ENCODE peak calls at places on chromosome 13, in ten cellular contexts. One of them, this sample, is unnamed.
A peak's percentile ranks its signal among the peaks of the same experiment; 100 is the strongest.

GRCh38 chr13:49374585-49375290 is 69.1 kb downstream of the CAB39L start:
- DNase-seq in breast epithelium: no peak
- DNase-seq in IMR-90: peak; percentile 87
- DNase-seq in GM06990: no peak
- DNase-seq in lower leg skin: no peak
- DNase-seq in astrocyte: peak; percentile 87
- DNase-seq in foreskin fibroblast: peak; percentile 84
- DNase-seq in foreskin keratinocyte: peak; percentile 67
- DNase-seq in fibroblast of mammary gland: peak; percentile 89
- DNase-seq in CD8-positive, alpha-beta T cell: no peak
- DNase-seq in this sample: no peak

GRCh38 chr13:110950356-110950755 is 35.5 kb upstream of the ANKRD10 start:
- DNase-seq in breast epithelium: no peak
- DNase-seq in IMR-90: no peak
- DNase-seq in GM06990: no peak
- DNase-seq in lower leg skin: no peak
- DNase-seq in astrocyte: no peak
- DNase-seq in foreskin fibroblast: no peak
- DNase-seq in foreskin keratinocyte: no peak
- DNase-seq in fibroblast of mammary gland: no peak
- DNase-seq in CD8-positive, alpha-beta T cell: no peak
- DNase-seq in this sample: no peak

GRCh38 chr13:112198611-112199010 is 131.7 kb downstream of the SOX1 start:
- DNase-seq in breast epithelium: no peak
- DNase-seq in IMR-90: no peak
- DNase-seq in GM06990: no peak
- DNase-seq in lower leg skin: peak; percentile 48
- DNase-seq in astrocyte: no peak
- DNase-seq in foreskin fibroblast: no peak
- DNase-seq in foreskin keratinocyte: no peak
- DNase-seq in fibroblast of mammary gland: no peak
- DNase-seq in CD8-positive, alpha-beta T cell: no peak
- DNase-seq in this sample: no peak

GRCh38 chr13:78382946-78383542 is 220.3 kb downstream of the POU4F1 start:
- DNase-seq in breast epithelium: no peak
- DNase-seq in IMR-90: no peak
- DNase-seq in GM06990: no peak
- DNase-seq in lower leg skin: no peak
- DNase-seq in astrocyte: no peak
- DNase-seq in foreskin fibroblast: no peak
- DNase-seq in foreskin keratinocyte: no peak
- DNase-seq in fibroblast of mammary gland: no peak
- DNase-seq in CD8-positive, alpha-beta T cell: no peak
- DNase-seq in this sample: no peak

GRCh38 chr13:59834801-59835200 is 328.9 kb downstream of the DIAPH3 start:
- DNase-seq in breast epithelium: no peak
- DNase-seq in IMR-90: peak; percentile 49
- DNase-seq in GM06990: no peak
- DNase-seq in lower leg skin: no peak
- DNase-seq in astrocyte: peak; percentile 88
- DNase-seq in foreskin fibroblast: peak; percentile 23
- DNase-seq in foreskin keratinocyte: no peak
- DNase-seq in fibroblast of mammary gland: peak; percentile 25
- DNase-seq in CD8-positive, alpha-beta T cell: no peak
- DNase-seq in this sample: no peak

GRCh38 chr13:35995136-35995535 is 136.0 kb downstream of the DCLK1 start:
- DNase-seq in breast epithelium: no peak
- DNase-seq in IMR-90: no peak
- DNase-seq in GM06990: no peak
- DNase-seq in lower leg skin: no peak
- DNase-seq in astrocyte: no peak
- DNase-seq in foreskin fibroblast: no peak
- DNase-seq in foreskin keratinocyte: no peak
- DNase-seq in fibroblast of mammary gland: peak; percentile 38
- DNase-seq in CD8-positive, alpha-beta T cell: no peak
- DNase-seq in this sample: no peak

GRCh38 chr13:59144700-59145099 is 1019.0 kb downstream of the DIAPH3 start:
- DNase-seq in breast epithelium: no peak
- DNase-seq in IMR-90: no peak
- DNase-seq in GM06990: no peak
- DNase-seq in lower leg skin: no peak
- DNase-seq in astrocyte: peak; percentile 39
- DNase-seq in foreskin fibroblast: no peak
- DNase-seq in foreskin keratinocyte: no peak
- DNase-seq in fibroblast of mammary gland: no peak
- DNase-seq in CD8-positive, alpha-beta T cell: no peak
- DNase-seq in this sample: no peak

GRCh38 chr13:48741377-48741776 is 87.6 kb downstream of the CYSLTR2 start:
- DNase-seq in breast epithelium: no peak
- DNase-seq in IMR-90: peak; percentile 57
- DNase-seq in GM06990: no peak
- DNase-seq in lower leg skin: no peak
- DNase-seq in astrocyte: peak; percentile 43
- DNase-seq in foreskin fibroblast: peak; percentile 22
- DNase-seq in foreskin keratinocyte: peak; percentile 48
- DNase-seq in fibroblast of mammary gland: peak; percentile 59
- DNase-seq in CD8-positive, alpha-beta T cell: no peak
- DNase-seq in this sample: no peak

GRCh38 chr13:37109080-37109678 is 3.7 kb upstream of the CSNK1A1L start:
- DNase-seq in breast epithelium: no peak
- DNase-seq in IMR-90: peak; percentile 62
- DNase-seq in GM06990: no peak
- DNase-seq in lower leg skin: no peak
- DNase-seq in astrocyte: peak; percentile 21
- DNase-seq in foreskin fibroblast: peak; percentile 24
- DNase-seq in foreskin keratinocyte: peak; percentile 38
- DNase-seq in fibroblast of mammary gland: peak; percentile 65
- DNase-seq in CD8-positive, alpha-beta T cell: no peak
- DNase-seq in this sample: peak; percentile 20

GRCh38 chr13:22012676-22013075 is 341.8 kb downstream of the FGF9 start:
- DNase-seq in breast epithelium: no peak
- DNase-seq in IMR-90: no peak
- DNase-seq in GM06990: no peak
- DNase-seq in lower leg skin: no peak
- DNase-seq in astrocyte: no peak
- DNase-seq in foreskin fibroblast: no peak
- DNase-seq in foreskin keratinocyte: no peak
- DNase-seq in fibroblast of mammary gland: no peak
- DNase-seq in CD8-positive, alpha-beta T cell: no peak
- DNase-seq in this sample: no peak

GRCh38 chr13:83215627-83216026 is 666.6 kb downstream of the SLITRK1 start:
- DNase-seq in breast epithelium: no peak
- DNase-seq in IMR-90: peak; percentile 81
- DNase-seq in GM06990: no peak
- DNase-seq in lower leg skin: no peak
- DNase-seq in astrocyte: peak; percentile 65
- DNase-seq in foreskin fibroblast: peak; percentile 69
- DNase-seq in foreskin keratinocyte: peak; percentile 54
- DNase-seq in fibroblast of mammary gland: peak; percentile 77
- DNase-seq in CD8-positive, alpha-beta T cell: no peak
- DNase-seq in this sample: no peak

GRCh38 chr13:20191902-20192469 is 752 bp downstream of the GJB2 start:
- DNase-seq in breast epithelium: no peak
- DNase-seq in IMR-90: no peak
- DNase-seq in GM06990: no peak
- DNase-seq in lower leg skin: peak; percentile 83
- DNase-seq in astrocyte: no peak
- DNase-seq in foreskin fibroblast: no peak
- DNase-seq in foreskin keratinocyte: peak; percentile 43
- DNase-seq in fibroblast of mammary gland: peak; percentile 32
- DNase-seq in CD8-positive, alpha-beta T cell: no peak
- DNase-seq in this sample: peak; percentile 49

GRCh38 chr13:112943309-112944125 is 25.5 kb upstream of the MCF2L start:
- DNase-seq in breast epithelium: no peak
- DNase-seq in IMR-90: peak; percentile 4
- DNase-seq in GM06990: peak; percentile 28
- DNase-seq in lower leg skin: peak; percentile 89
- DNase-seq in astrocyte: peak; percentile 14
- DNase-seq in foreskin fibroblast: peak; percentile 12
- DNase-seq in foreskin keratinocyte: peak; percentile 2
- DNase-seq in fibroblast of mammary gland: no peak
- DNase-seq in CD8-positive, alpha-beta T cell: no peak
- DNase-seq in this sample: peak; percentile 57

GRCh38 chr13:112263152-112263551 is 113.0 kb upstream of the SPACA7 start:
- DNase-seq in breast epithelium: no peak
- DNase-seq in IMR-90: no peak
- DNase-seq in GM06990: no peak
- DNase-seq in lower leg skin: peak; percentile 39
- DNase-seq in astrocyte: no peak
- DNase-seq in foreskin fibroblast: no peak
- DNase-seq in foreskin keratinocyte: no peak
- DNase-seq in fibroblast of mammary gland: no peak
- DNase-seq in CD8-positive, alpha-beta T cell: no peak
- DNase-seq in this sample: no peak

GRCh38 chr13:110305949-110306339 is 1.0 kb downstream of the COL4A1 start:
- DNase-seq in breast epithelium: no peak
- DNase-seq in IMR-90: no peak
- DNase-seq in GM06990: no peak
- DNase-seq in lower leg skin: peak; percentile 52
- DNase-seq in astrocyte: no peak
- DNase-seq in foreskin fibroblast: no peak
- DNase-seq in foreskin keratinocyte: no peak
- DNase-seq in fibroblast of mammary gland: peak; percentile 42
- DNase-seq in CD8-positive, alpha-beta T cell: no peak
- DNase-seq in this sample: no peak

GRCh38 chr13:110629735-110630134 is 14.4 kb downstream of the NAXD start:
- DNase-seq in breast epithelium: no peak
- DNase-seq in IMR-90: no peak
- DNase-seq in GM06990: no peak
- DNase-seq in lower leg skin: no peak
- DNase-seq in astrocyte: peak; percentile 41
- DNase-seq in foreskin fibroblast: no peak
- DNase-seq in foreskin keratinocyte: no peak
- DNase-seq in fibroblast of mammary gland: peak; percentile 68
- DNase-seq in CD8-positive, alpha-beta T cell: no peak
- DNase-seq in this sample: no peak

GRCh38 chr13:44438234-44438579 is 64.6 kb downstream of the SERP2 start:
- DNase-seq in breast epithelium: no peak
- DNase-seq in IMR-90: no peak
- DNase-seq in GM06990: no peak
- DNase-seq in lower leg skin: no peak
- DNase-seq in astrocyte: no peak
- DNase-seq in foreskin fibroblast: no peak
- DNase-seq in foreskin keratinocyte: no peak
- DNase-seq in fibroblast of mammary gland: no peak
- DNase-seq in CD8-positive, alpha-beta T cell: no peak
- DNase-seq in this sample: no peak
- TF ChIP-seq CTCF in breast epithelium: no peak
- TF ChIP-seq CTCF in IMR-90: no peak
- TF ChIP-seq CTCF in GM06990: no peak
- TF ChIP-seq CTCF in lower leg skin: no peak
- TF ChIP-seq CTCF in astrocyte: no peak
- TF ChIP-seq CTCF in foreskin fibroblast: no peak
- TF ChIP-seq CTCF in foreskin keratinocyte: no peak
- TF ChIP-seq CTCF in fibroblast of mammary gland: no peak
- TF ChIP-seq CTCF in CD8-positive, alpha-beta T cell: no peak
- TF ChIP-seq CTCF in this sample: no peak

GRCh38 chr13:52809310-52809769 is 39.1 kb downstream of the PCDH8 start:
- DNase-seq in breast epithelium: peak; percentile 29
- DNase-seq in IMR-90: peak; percentile 39
- DNase-seq in GM06990: peak; percentile 50
- DNase-seq in lower leg skin: no peak
- DNase-seq in astrocyte: peak; percentile 27
- DNase-seq in foreskin fibroblast: peak; percentile 0
- DNase-seq in foreskin keratinocyte: peak; percentile 68
- DNase-seq in fibroblast of mammary gland: peak; percentile 53
- DNase-seq in CD8-positive, alpha-beta T cell: no peak
- DNase-seq in this sample: peak; percentile 83
- TF ChIP-seq CTCF in breast epithelium: no peak
- TF ChIP-seq CTCF in IMR-90: peak; percentile 33
- TF ChIP-seq CTCF in GM06990: peak; percentile 80
- TF ChIP-seq CTCF in lower leg skin: no peak
- TF ChIP-seq CTCF in astrocyte: peak; percentile 33
- TF ChIP-seq CTCF in foreskin fibroblast: no peak
- TF ChIP-seq CTCF in foreskin keratinocyte: peak; percentile 79
- TF ChIP-seq CTCF in fibroblast of mammary gland: peak; percentile 37
- TF ChIP-seq CTCF in CD8-positive, alpha-beta T cell: no peak
- TF ChIP-seq CTCF in this sample: peak; percentile 77

DNA sequence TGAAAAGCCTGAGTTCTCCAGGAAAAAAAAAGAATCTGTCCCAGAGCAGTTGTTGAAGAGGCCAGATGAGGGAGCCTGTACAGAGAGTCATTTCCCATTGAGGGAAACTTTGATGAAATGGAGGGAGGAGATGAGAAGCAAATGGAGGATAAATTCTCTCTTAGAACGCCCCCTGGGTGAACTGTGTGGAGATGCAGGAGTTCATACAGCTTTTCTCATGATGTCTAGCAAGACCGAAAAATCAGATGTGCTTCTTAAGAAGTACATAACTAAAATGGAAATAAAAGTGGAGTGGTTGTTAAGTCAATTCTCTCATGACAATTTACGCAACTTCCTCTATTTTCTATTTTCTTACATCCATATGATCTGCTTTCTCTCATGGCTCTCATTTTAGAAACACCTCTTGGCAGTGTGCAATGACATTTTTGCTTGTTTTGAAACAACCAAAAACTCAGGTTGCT is 1263.1 kb downstream of the PCDH9 start:
- DNase-seq in breast epithelium: no peak
- DNase-seq in IMR-90: peak; percentile 45
- DNase-seq in GM06990: no peak
- DNase-seq in lower leg skin: no peak
- DNase-seq in astrocyte: peak; percentile 5
- DNase-seq in foreskin fibroblast: no peak
- DNase-seq in foreskin keratinocyte: peak; percentile 35
- DNase-seq in fibroblast of mammary gland: peak; percentile 64
- DNase-seq in CD8-positive, alpha-beta T cell: no peak
- DNase-seq in this sample: no peak
- TF ChIP-seq CTCF in breast epithelium: no peak
- TF ChIP-seq CTCF in IMR-90: peak; percentile 42
- TF ChIP-seq CTCF in GM06990: no peak
- TF ChIP-seq CTCF in lower leg skin: no peak
- TF ChIP-seq CTCF in astrocyte: peak; percentile 40
- TF ChIP-seq CTCF in foreskin fibroblast: peak; percentile 31
- TF ChIP-seq CTCF in foreskin keratinocyte: peak; percentile 66
- TF ChIP-seq CTCF in fibroblast of mammary gland: peak; percentile 54
- TF ChIP-seq CTCF in CD8-positive, alpha-beta T cell: no peak
- TF ChIP-seq CTCF in this sample: peak; percentile 9

DNA sequence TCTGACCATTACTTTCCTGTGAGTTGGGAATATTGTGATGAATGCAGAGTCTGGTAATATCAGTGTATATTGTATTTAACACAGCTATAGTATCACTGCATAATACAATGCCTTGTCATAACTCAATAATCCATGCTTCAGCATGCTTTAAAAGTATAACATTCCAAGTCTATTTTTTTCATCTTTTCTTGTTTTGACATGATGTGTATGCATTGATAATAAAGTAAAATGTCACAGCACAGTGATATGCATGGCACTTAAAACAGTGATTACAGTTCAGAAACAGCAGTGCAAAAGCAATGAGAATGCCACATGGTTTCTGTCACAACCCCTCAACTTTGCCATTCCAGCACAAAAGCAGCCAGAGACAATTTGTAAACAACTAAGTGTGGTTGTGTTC is 17.8 kb downstream of the KATNAL1 start:
- DNase-seq in breast epithelium: no peak
- DNase-seq in IMR-90: no peak
- DNase-seq in GM06990: no peak
- DNase-seq in lower leg skin: no peak
- DNase-seq in astrocyte: no peak
- DNase-seq in foreskin fibroblast: no peak
- DNase-seq in foreskin keratinocyte: no peak
- DNase-seq in fibroblast of mammary gland: no peak
- DNase-seq in CD8-positive, alpha-beta T cell: no peak
- DNase-seq in this sample: no peak
- TF ChIP-seq CTCF in breast epithelium: no peak
- TF ChIP-seq CTCF in IMR-90: no peak
- TF ChIP-seq CTCF in GM06990: no peak
- TF ChIP-seq CTCF in lower leg skin: no peak
- TF ChIP-seq CTCF in astrocyte: no peak
- TF ChIP-seq CTCF in foreskin fibroblast: no peak
- TF ChIP-seq CTCF in foreskin keratinocyte: no peak
- TF ChIP-seq CTCF in fibroblast of mammary gland: no peak
- TF ChIP-seq CTCF in CD8-positive, alpha-beta T cell: no peak
- TF ChIP-seq CTCF in this sample: no peak

GRCh38 chr13:47420012-47420411 is 523.2 kb upstream of the HTR2A start:
- DNase-seq in breast epithelium: no peak
- DNase-seq in IMR-90: peak; percentile 14
- DNase-seq in GM06990: no peak
- DNase-seq in lower leg skin: no peak
- DNase-seq in astrocyte: no peak
- DNase-seq in foreskin fibroblast: no peak
- DNase-seq in foreskin keratinocyte: no peak
- DNase-seq in fibroblast of mammary gland: peak; percentile 32
- DNase-seq in CD8-positive, alpha-beta T cell: no peak
- DNase-seq in this sample: no peak
- TF ChIP-seq CTCF in breast epithelium: no peak
- TF ChIP-seq CTCF in IMR-90: peak; percentile 24
- TF ChIP-seq CTCF in GM06990: no peak
- TF ChIP-seq CTCF in lower leg skin: no peak
- TF ChIP-seq CTCF in astrocyte: no peak
- TF ChIP-seq CTCF in foreskin fibroblast: peak; percentile 2
- TF ChIP-seq CTCF in foreskin keratinocyte: peak; percentile 14
- TF ChIP-seq CTCF in fibroblast of mammary gland: no peak
- TF ChIP-seq CTCF in CD8-positive, alpha-beta T cell: no peak
- TF ChIP-seq CTCF in this sample: no peak

This sample was measured in GM13977.